ENCODE peak calls at places on chromosomes 16 and 17, in four cellular contexts. B, V, K and W are unnamed samples.

GRCh38 chr17:74427048-74427762 is 4.7 kb upstream of the GPRC5C start:
- DNase-seq in V (no peak), K (peak; percentile 92), B (no peak), W (no peak)

GRCh38 chr17:28908640-28909098 is 5.8 kb upstream of the DHRS13 start:
- DNase-seq in K (peak; percentile 86), B (no peak), V (no peak), W (no peak)

GRCh38 chr17:20279631-20280030 is 187.7 kb downstream of the LGALS9B start:
- DNase-seq in K (no peak), V (no peak), B (no peak), W (no peak)

GRCh38 chr17:56976941-56977570 is 875 bp upstream of the SCPEP1 start:
- DNase-seq in B (no peak), V (no peak), K (peak; percentile 53), W (no peak)

GRCh38 chr17:77420804-77421634 is 280.2 kb downstream of the SEC14L1 start:
- DNase-seq in V (peak; percentile 69), K (no peak), B (no peak), W (peak; percentile 67)

GRCh38 chr17:47785538-47786123 is 36.0 kb downstream of the OSBPL7 start:
- DNase-seq in B (no peak), V (peak; percentile 82), K (peak; percentile 52), W (no peak)

GRCh38 chr17:55825213-55825612 is 74.4 kb downstream of the PCTP start:
- DNase-seq in B (no peak), V (no peak), K (peak; percentile 10), W (no peak)

GRCh38 chr17:31802502-31802901 is 56.5 kb downstream of the COPRS start:
- DNase-seq in B (no peak), K (no peak), V (no peak), W (peak; percentile 3)

GRCh38 chr16:6018848-6019489 is 921.4 kb upstream of the EEF2KMT start:
- DNase-seq in B (no peak), K (no peak), V (peak; percentile 67), W (no peak)

GRCh38 chr17:54891176-54891821 is 9.4 kb upstream of the TOM1L1 start:
- DNase-seq in V (peak; percentile 52), K (peak; percentile 61), B (no peak), W (no peak)

GRCh38 chr16:55754056-55754455 is 78.8 kb downstream of the CES1 start:
- DNase-seq in B (no peak), V (no peak), K (no peak), W (no peak)

GRCh38 chr17:47210105-47210504 is 957 bp downstream of the MYL4 start:
- DNase-seq in K (no peak), B (no peak), V (no peak), W (no peak)

GRCh38 chr17:18158022-18158600 is 25.5 kb upstream of the ALKBH5 start:
- DNase-seq in K (no peak), V (peak; percentile 100), B (peak; percentile 68), W (no peak)

GRCh38 chr16:66387817-66388332 is 21.4 kb downstream of the CDH5 start:
- DNase-seq in B (no peak), K (peak; percentile 41), V (no peak), W (no peak)

GRCh38 chr16:9546438-9546786 is 455.0 kb downstream of the HAPSTR1 start:
- DNase-seq in V (no peak), K (no peak), B (no peak), W (no peak)

GRCh38 chr17:57622886-57623433 is 122.1 kb downstream of the CCDC182 start:
- DNase-seq in B (peak; percentile 34), K (peak; percentile 43), V (no peak), W (no peak)

GRCh38 chr16:30644334-30644830 is 6.4 kb upstream of the PRR14 start:
- DNase-seq in K (no peak), V (no peak), B (no peak), W (no peak)

GRCh38 chr16:86894925-86895324 is 316.6 kb downstream of the FOXL1 start:
- DNase-seq in V (no peak), B (no peak), K (no peak), W (no peak)

GRCh38 chr16:89922477-89922883 is 662 bp upstream of the TUBB3 start:
- DNase-seq in B (no peak), V (peak; percentile 70), K (peak; percentile 88), W (no peak)

GRCh38 chr17:50190278-50191069 is 11.0 kb downstream of the COL1A1 start:
- DNase-seq in B (no peak), V (no peak), K (no peak), W (no peak)

GRCh38 chr17:31672161-31672819 is 186.8 kb downstream of the COPRS start:
- DNase-seq in V (no peak), K (no peak), B (no peak), W (no peak)

GRCh38 chr16:89409161-89409711 is 81.1 kb downstream of the ANKRD11 start:
- DNase-seq in B (no peak), K (no peak), V (no peak), W (no peak)

GRCh38 chr16:12901597-12902436 is at the start of gene SHISA9:
- DNase-seq in K (no peak), B (no peak), V (peak; percentile 79), W (no peak)

GRCh38 chr17:7839199-7839889 is 5.3 kb downstream of the KDM6B start:
- DNase-seq in K (no peak), V (no peak), B (no peak), W (no peak)

GRCh38 chr16:50992366-50993032 is 158.6 kb downstream of the SALL1 start:
- DNase-seq in B (no peak), K (no peak), V (no peak), W (no peak)

GRCh38 chr16:185213-185612 is 5.0 kb downstream of the HBQ1 start:
- DNase-seq in K (no peak), B (no peak), V (no peak), W (no peak)

GRCh38 chr17:4204676-4205075 is 59.1 kb downstream of the ANKFY1 start:
- DNase-seq in K (no peak), V (no peak), B (no peak), W (no peak)

GRCh38 chr16:1174477-1175357 is 21.8 kb downstream of the CACNA1H start:
- DNase-seq in V (no peak), B (no peak), K (peak; percentile 61), W (no peak)

GRCh38 chr16:2845116-2845515 is 12.9 kb downstream of the PRSS22 start:
- DNase-seq in V (no peak), K (no peak), B (no peak), W (no peak)

GRCh38 chr16:12186774-12187335 is 210.3 kb downstream of the SNX29 start:
- DNase-seq in B (no peak), K (no peak), V (no peak), W (no peak)

GRCh38 chr16:30769379-30770089 is 7.4 kb downstream of the RNF40 start:
- DNase-seq in B (no peak), V (no peak), K (no peak), W (no peak)

GRCh38 chr17:78127888-78128615 is 503 bp downstream of the TMC6 start:
- DNase-seq in K (peak; percentile 45), B (no peak), V (no peak), W (no peak)

GRCh38 chr17:10620823-10621222 is 36.3 kb downstream of the MYH3 start:
- DNase-seq in K (no peak), V (no peak), B (no peak), W (no peak)

GRCh38 chr17:69489303-69489702 is 74.8 kb downstream of the MAP2K6 start:
- DNase-seq in K (no peak), B (no peak), V (no peak), W (no peak)
- H3K9ac ChIP-seq in K (no peak overlapping the region), B (no peak overlapping the region), V (no peak overlapping the region), W (no peak overlapping the region)

DNA sequence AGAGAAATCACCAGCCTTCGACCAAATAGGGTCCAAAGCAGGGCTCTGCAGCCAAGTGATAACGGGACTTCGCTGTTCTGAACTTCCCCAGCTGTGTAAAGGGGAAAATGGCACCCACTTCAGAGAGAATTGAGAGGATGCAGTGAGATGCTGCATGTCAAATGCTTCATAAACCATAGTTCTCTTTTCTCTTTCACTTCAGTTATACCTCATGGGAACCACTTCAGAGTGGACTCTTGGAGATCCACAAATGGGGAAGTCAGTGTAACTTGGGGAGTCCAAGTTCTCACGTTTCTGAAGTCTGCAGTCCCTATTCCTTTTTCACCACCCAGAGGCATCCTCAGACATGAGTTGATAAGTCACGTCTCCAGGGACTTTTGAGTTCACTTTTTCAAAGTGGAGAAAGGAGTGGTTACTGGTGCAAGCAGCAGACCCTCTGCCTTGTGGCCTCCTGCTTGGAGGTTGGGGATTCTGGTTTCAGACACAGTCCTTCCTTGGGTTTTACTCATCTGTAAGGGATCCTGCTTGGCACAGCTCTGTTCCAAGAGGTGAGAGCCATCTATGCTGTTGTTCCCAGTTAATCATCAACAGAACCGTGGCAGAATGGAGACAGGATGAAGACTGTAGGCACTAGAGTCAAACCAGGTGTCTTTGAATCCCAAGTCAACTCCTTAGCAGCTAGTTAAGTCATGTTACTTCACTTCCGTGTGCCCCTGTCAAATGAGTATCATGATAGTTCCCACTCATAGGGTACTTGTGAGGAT is 123.4 kb upstream of the NOL11 start:
- DNase-seq in V (no peak), B (peak; percentile 82), K (peak; percentile 35), W (no peak)
- TF ChIP-seq SUZ12 in V (no peak), B (no peak), K (no peak), W (no peak)

GRCh38 chr16:67406111-67406593 is 10.1 kb downstream of the ZDHHC1 start:
- DNase-seq in V (no peak), B (no peak), K (no peak), W (no peak)
- H3K9ac ChIP-seq in V (no peak overlapping the region), B (no peak overlapping the region), K (no peak overlapping the region), W (no peak overlapping the region)

DNA sequence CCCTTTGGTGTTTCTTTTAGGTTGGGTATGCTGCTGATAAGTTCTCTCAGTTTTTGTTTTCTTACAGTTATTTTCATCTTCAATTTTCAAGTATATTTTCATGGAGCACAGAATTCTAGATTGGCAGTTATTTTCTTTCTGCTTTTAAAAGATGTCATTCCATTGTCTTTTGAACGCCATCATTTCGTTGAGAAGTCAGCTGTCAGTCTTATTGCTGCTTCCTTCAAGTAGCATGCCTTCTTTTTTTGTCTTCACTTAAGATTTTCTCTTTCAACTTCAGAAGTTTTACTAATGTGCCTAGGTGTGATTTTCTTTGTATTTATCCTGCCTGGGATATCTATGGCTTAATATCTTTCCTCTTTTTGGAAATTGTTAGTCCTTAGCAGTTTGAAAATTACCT is 262.2 kb upstream of the PMFBP1 start:
- DNase-seq in B (no peak), K (no peak), V (no peak), W (peak; percentile 3)
- TF ChIP-seq SUZ12 in B (no peak), K (no peak), V (no peak), W (no peak)

DNA sequence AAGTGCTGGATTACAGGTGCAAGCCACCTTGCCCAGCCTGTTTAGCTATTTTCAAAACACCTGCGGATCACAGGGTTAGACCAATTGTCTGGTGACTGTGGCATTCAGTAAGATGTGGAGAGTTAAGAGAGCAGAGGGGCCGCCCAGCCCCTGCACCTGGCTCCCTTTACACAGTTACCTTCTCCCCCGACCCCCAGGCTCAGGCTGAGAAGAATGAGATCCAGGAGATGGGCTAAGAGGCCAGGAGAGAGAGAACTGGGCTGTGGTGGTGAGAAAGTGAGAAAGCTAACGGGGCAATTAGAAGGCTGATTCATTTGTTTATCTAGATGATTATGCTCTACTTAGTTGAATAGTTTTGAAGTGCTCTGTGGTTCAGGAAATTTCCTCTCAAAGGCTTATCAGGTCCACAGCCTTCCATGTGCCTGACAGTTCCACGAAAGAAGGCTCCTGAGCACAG is 67.8 kb upstream of the AXIN2 start:
- DNase-seq in B (no peak), V (no peak), K (no peak), W (no peak)
- H3K9ac ChIP-seq in B (no peak overlapping the region), V (no peak overlapping the region), K (no peak overlapping the region), W (no peak overlapping the region)